ENCODE peak calls at places on chromosome 1, in four cellular contexts. F is A549, H is K562, B is HepG2. N is an unnamed sample.

GRCh38 chr1:60893111-60893510 is 189.2 kb upstream of the NFIA start:
- DNase-seq in B (no peak), H (no peak), F (no peak), N (no peak)

GRCh38 chr1:44605904-44606615 is 68.2 kb downstream of the TMEM53 start:
- DNase-seq in H (no peak), B (no peak), F (no peak), N (no peak)

GRCh38 chr1:94418664-94419655 is 771 bp downstream of the ABCD3 start:
- DNase-seq in B (no peak), F (peak), H (peak), N (peak)

GRCh38 chr1:233188061-233188460 is 107.5 kb downstream of the PCNX2 start:
- DNase-seq in F (no peak), B (no peak), H (no peak), N (no peak)

GRCh38 chr1:15187175-15187810 is 33.7 kb downstream of the TMEM51 start:
- DNase-seq in F (no peak), B (no peak), H (no peak), N (no peak)

GRCh38 chr1:234000557-234001081 is 96.1 kb downstream of the SLC35F3 start:
- DNase-seq in B (no peak), F (no peak), H (no peak), N (no peak)

GRCh38 chr1:216847385-216848036 is 124.3 kb upstream of the ESRRG start:
- DNase-seq in F (no peak), H (no peak), B (no peak), N (no peak)

GRCh38 chr1:27332536-27333281 is 9.1 kb upstream of the SYTL1 start:
- DNase-seq in F (no peak), H (peak), B (no peak), N (peak)

GRCh38 chr1:30908446-30908885 is at the start of gene SDC3:
- DNase-seq in H (peak), B (no peak), F (no peak), N (no peak)

GRCh38 chr1:224182057-224182865 is 779 bp upstream of the DEGS1 start:
- DNase-seq in F (no peak), H (peak), B (no peak), N (no peak)

GRCh38 chr1:154170547-154171221 is 15.8 kb upstream of the NUP210L start:
- DNase-seq in H (no peak), F (no peak), B (no peak), N (no peak)
- TF ChIP-seq MAX in H (no peak), F (no peak), B (no peak), N (no peak)

GRCh38 chr1:197663178-197663953 is 111.9 kb downstream of the DENND1B start:
- DNase-seq in H (no peak), F (no peak), B (no peak), N (no peak)
- TF ChIP-seq HMGXB4 in H (no peak), F (no peak), B (no peak), N (no peak)

GRCh38 chr1:114956570-114956969 is 73.1 kb upstream of the TSHB start:
- DNase-seq in H (peak), F (peak), B (peak), N (peak)
- TF ChIP-seq MAX in H (no peak), F (no peak), B (no peak), N (no peak)

DNA sequence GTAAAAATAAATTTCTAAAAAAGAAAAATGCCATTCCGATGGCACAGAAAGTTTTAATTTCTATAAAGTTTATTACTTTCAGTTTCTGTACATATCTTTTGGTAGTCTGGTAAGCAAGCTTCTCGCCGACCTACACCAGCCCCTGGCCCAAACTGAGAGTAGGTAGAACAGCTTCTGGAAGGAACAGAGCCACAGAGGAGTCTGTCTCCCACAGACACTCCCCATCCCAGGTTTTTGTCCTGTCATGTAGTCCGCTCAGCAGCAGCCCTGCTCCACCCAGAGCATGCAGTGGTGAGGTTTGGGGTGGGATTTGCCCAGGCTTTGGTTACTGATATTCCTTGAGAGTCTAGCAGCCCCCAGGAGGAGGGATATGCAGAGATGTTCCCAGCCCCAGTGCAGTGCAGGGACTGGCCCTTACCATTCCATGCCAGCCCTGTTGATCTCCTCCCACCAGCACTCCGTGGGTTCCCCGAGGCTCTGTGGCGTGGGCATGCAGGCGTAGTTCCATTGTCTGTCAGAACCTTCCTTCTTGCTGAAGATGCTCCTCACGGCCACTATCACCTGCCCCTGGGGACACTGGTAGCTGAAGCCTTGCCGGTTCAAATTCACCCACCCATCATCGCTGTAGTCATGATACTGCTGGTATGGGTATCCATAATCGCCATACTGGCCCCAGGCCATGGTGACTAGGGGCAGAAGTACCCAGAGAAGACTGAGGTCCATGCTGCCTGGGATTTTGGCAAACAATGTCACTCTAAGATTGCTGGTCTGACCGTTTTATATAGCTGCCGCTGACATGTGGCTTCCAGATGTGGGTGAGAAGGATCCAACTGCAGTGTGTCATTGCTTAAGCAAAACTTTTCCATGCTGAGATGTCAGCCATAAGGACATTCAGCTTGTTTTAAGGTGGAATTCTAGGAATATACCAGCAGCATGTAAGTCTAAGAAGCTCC is at the start of gene DPT:
- DNase-seq in B (no peak), F (no peak), H (no peak), N (no peak)
- TF ChIP-seq HMGXB4 in B (no peak), F (no peak), H (no peak), N (no peak)

GRCh38 chr1:207366022-207366421 is 44.5 kb downstream of the CD55 start:
- DNase-seq in H (no peak), B (no peak), F (no peak), N (no peak)
- TF ChIP-seq MAX in H (no peak), B (no peak), F (no peak), N (no peak)

GRCh38 chr1:225906467-225906866 is 17.5 kb upstream of the LEFTY1 start:
- DNase-seq in F (no peak), B (no peak), H (no peak), N (no peak)

GRCh38 chr1:225907341-225907740 is 16.7 kb downstream of the PYCR2 start:
- DNase-seq in B (no peak), F (no peak), H (no peak), N (no peak)

GRCh38 chr1:225908013-225908640 is 15.9 kb downstream of the PYCR2 start:
- DNase-seq in H (no peak), B (peak), F (no peak), N (no peak)

GRCh38 chr1:225899044-225899925 is 10.3 kb upstream of the LEFTY1 start:
- DNase-seq in F (no peak), B (no peak), H (peak), N (peak)

GRCh38 chr1:225903623-225904022 is 14.7 kb upstream of the LEFTY1 start:
- DNase-seq in B (no peak), F (no peak), H (no peak), N (no peak)
- TF ChIP-seq HMGXB4 in B (no peak), F (no peak), H (no peak), N (no peak)

DNA sequence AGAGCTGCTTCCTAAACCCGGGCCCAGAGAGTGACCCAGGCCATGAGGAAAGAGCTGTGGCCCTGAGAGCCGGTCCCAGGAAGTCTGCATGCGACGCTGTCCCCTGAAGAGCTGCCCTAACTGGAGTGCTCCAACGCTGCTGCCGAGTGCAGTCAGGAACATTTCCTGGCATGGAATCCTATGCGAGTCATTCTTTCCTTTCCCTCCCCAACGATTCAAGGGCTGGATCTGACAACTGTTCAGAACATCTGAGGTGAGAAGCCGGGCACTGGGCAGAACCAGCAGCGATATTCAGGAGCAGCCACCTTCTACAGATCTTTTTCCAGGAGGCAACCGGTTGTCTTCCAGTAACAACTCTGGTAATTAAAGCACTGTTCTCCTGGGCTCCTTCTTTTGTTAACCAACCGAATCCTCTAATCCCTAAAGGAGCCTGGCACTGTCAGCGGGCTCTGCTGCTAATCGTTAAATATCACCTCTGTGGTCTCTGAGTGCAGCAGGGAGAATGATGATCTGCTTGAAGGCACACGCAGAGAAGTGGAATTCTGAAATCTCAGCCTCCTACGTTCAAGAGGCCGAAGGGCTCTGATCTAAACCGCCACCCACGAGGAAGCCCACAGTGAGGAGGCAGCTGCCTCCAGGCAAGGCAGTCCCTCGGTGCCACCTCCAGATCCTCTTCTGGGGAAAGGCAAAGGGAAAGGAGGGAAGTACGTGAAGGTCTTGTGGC is 55.8 kb downstream of the SLC45A1 start:
- DNase-seq in F (no peak), H (no peak), B (no peak), N (no peak)
- TF ChIP-seq MAX in F (no peak), H (no peak), B (no peak), N (no peak)

DNA sequence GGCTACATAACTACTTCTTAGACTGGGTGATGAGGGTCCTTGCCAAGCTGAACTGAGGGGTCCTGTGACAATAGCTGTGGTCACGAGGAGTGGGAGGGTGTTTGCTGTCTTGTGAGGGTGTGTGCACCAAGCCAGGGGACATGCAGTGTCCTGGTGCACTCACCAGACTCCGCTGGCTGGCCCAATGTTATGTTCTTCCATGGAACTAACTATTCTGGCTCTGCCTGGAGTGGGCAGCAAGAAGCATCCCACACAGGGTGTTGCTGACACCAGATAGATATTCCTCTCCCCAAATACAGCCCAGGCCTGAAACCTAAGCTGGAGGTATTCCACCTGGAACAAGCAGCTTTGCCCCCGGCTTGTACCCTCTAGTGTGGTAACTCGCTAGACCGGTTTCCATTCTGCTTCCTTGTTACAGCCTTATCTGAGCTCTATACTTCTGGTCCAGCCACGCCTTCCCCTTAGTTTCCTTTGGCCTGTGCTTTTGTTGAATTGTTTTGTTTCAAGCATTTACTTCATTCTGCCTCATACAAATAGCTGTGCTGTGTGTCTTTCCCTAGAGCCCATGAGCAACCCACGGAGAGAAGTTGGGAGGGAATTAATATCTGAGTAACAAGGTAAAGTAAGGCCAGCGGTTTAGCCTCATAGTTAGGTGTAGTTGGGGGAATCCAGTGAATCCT is 14.7 kb upstream of the LY9 start:
- DNase-seq in H (no peak), B (no peak), F (no peak), N (no peak)
- TF ChIP-seq HMGXB4 in H (no peak), B (no peak), F (no peak), N (no peak)

GRCh38 chr1:197776348-197777082 is 1.2 kb upstream of the DENND1B start:
- DNase-seq in B (no peak), H (no peak), F (no peak), N (no peak)

GRCh38 chr1:197773856-197774255 is 1.4 kb downstream of the DENND1B start:
- DNase-seq in F (no peak), H (no peak), B (no peak), N (no peak)

GRCh38 chr1:197775282-197776262 is at the start of gene DENND1B:
- DNase-seq in F (peak), H (peak), B (peak), N (peak)

GRCh38 chr1:197771904-197772561 is 3.2 kb downstream of the DENND1B start:
- DNase-seq in H (no peak), F (no peak), B (no peak), N (no peak)

GRCh38 chr1:197774691-197775281 is 494 bp downstream of the DENND1B start:
- DNase-seq in B (peak), H (peak), F (peak), N (peak)
- TF ChIP-seq MAX in B (peak), H (no peak), F (no peak), N (no peak)